ENCODE peak calls at places on chromosomes 13 and 19, in seven cellular contexts. E is activated CD4-positive, alpha-beta T cell treated with anti-CD3 and anti-CD28 coated beads, Interleukin-2, amount 10 ng/mL, durations not matched to agents 7 days and 5 days; L is cardiac muscle cell; J is activated CD8-positive, alpha-beta T cell treated with anti-CD3 and anti-CD28 coated beads, Interleukin-2, amount 10 ng/mL, durations not matched to agents 7 days and 5 days; I is HS-5; D is NCI-H1105 treated with DMSO at 0.1 percent for 48 hours; R is retinal pigment epithelial cell. O is an unnamed sample.

GRCh38 chr13:94416454-94417080 is 62.9 kb downstream of the DCT start:
- DNase-seq in E (no peak), L (peak), J (no peak), I (no peak), D (peak), R (peak), O (no peak)

GRCh38 chr19:16342002-16342715 is 17.5 kb downstream of the KLF2 start:
- DNase-seq in E (peak), L (peak), J (peak), I (no peak), D (no peak), R (no peak), O (peak)

GRCh38 chr13:45063261-45063870 is 56.9 kb upstream of the GTF2F2 start:
- DNase-seq in E (no peak), L (peak), J (no peak), I (peak), D (no peak), R (no peak), O (no peak)

GRCh38 chr19:46487802-46488445 is 7.7 kb downstream of the PNMA8B start:
- DNase-seq in E (peak), L (peak), J (peak), I (no peak), D (peak), R (no peak), O (peak)

GRCh38 chr13:20206836-20207235 is 14.1 kb upstream of the GJB2 start:
- DNase-seq in E (no peak), L (no peak), J (no peak), I (no peak), D (no peak), R (no peak), O (no peak)

GRCh38 chr19:40605201-40605971 is 4.2 kb downstream of the LTBP4 start:
- DNase-seq in E (peak), L (peak), J (peak), I (no peak), D (peak), R (no peak), O (peak)

GRCh38 chr19:50701367-50701985 is 18.1 kb downstream of the SHANK1 start:
- DNase-seq in E (no peak), L (no peak), J (no peak), I (no peak), D (no peak), R (no peak), O (no peak)

GRCh38 chr19:50242586-50242985 is 39.2 kb downstream of the MYH14 start:
- DNase-seq in E (no peak), L (peak), J (no peak), I (peak), D (no peak), R (no peak), O (no peak)

GRCh38 chr19:56076413-56076998 is 44.6 kb downstream of the ZNF787 start:
- DNase-seq in E (peak), L (peak), J (peak), I (no peak), D (peak), R (no peak), O (peak)

GRCh38 chr13:72218966-72219365 is 352.0 kb upstream of the DACH1 start:
- DNase-seq in E (no peak), L (no peak), J (no peak), I (no peak), D (no peak), R (no peak), O (no peak)

GRCh38 chr13:29073762-29074161 is 253.6 kb downstream of the MTUS2 start:
- DNase-seq in E (no peak), L (no peak), J (no peak), I (no peak), D (no peak), R (no peak), O (no peak)

GRCh38 chr13:24668955-24669354 is 11.3 kb upstream of the ATP12A start:
- DNase-seq in E (no peak), L (no peak), J (no peak), I (no peak), D (no peak), R (no peak), O (no peak)

GRCh38 chr13:58087566-58087965 is 456.0 kb downstream of the PCDH17 start:
- DNase-seq in E (no peak), L (no peak), J (no peak), I (no peak), D (no peak), R (no peak), O (no peak)

GRCh38 chr19:38455031-38455430 is 21.5 kb downstream of the RYR1 start:
- DNase-seq in E (peak), L (peak), J (peak), I (no peak), D (no peak), R (no peak), O (no peak)

GRCh38 chr19:43611788-43612187 is at the start of gene SRRM5:
- DNase-seq in E (no peak), L (no peak), J (no peak), I (no peak), D (no peak), R (no peak), O (no peak)

GRCh38 chr19:12453495-12453894 is 12.7 kb upstream of the ZNF443 start:
- DNase-seq in E (no peak), L (no peak), J (no peak), I (no peak), D (no peak), R (no peak), O (no peak)

GRCh38 chr13:88022826-88023225 is 351.7 kb downstream of the SLITRK5 start:
- DNase-seq in E (no peak), L (peak), J (no peak), I (no peak), D (no peak), R (no peak), O (no peak)

GRCh38 chr19:49106648-49107135 is 7.5 kb upstream of the LIN7B start:
- DNase-seq in E (peak), L (peak), J (peak), I (no peak), D (peak), R (peak), O (peak)

GRCh38 chr13:99617474-99618255 is 116.4 kb downstream of the TM9SF2 start:
- DNase-seq in E (peak), L (peak), J (peak), I (no peak), D (no peak), R (no peak), O (peak)

GRCh38 chr19:29519146-29519545 is 6.6 kb upstream of the VSTM2B start:
- DNase-seq in E (no peak), L (no peak), J (no peak), I (no peak), D (no peak), R (no peak), O (no peak)

GRCh38 chr13:101454767-101455166 is 2.3 kb downstream of the ITGBL1 start:
- DNase-seq in E (no peak), L (peak), J (no peak), I (no peak), D (no peak), R (peak), O (no peak)

GRCh38 chr19:27906081-27906480 is 1306.9 kb downstream of the UQCRFS1 start:
- DNase-seq in E (no peak), L (no peak), J (no peak), I (no peak), D (no peak), R (no peak), O (no peak)

GRCh38 chr13:57996717-57997116 is 365.2 kb downstream of the PCDH17 start:
- DNase-seq in E (no peak), L (peak), J (no peak), I (peak), D (no peak), R (peak), O (no peak)

GRCh38 chr13:74026753-74027152 is 107.5 kb downstream of the KLF12 start:
- DNase-seq in E (peak), L (peak), J (peak), I (no peak), D (no peak), R (no peak), O (no peak)

GRCh38 chr19:7188682-7189629 is 105.3 kb downstream of the INSR start:
- DNase-seq in E (no peak), L (peak), J (no peak), I (no peak), D (no peak), R (no peak), O (no peak)

GRCh38 chr19:52640916-52641315 is 2.8 kb upstream of the ZNF83 start:
- DNase-seq in E (no peak), L (peak), J (no peak), I (no peak), D (no peak), R (no peak), O (peak)

GRCh38 chr13:98239156-98240076 is 62.3 kb upstream of the RNF113B start:
- DNase-seq in E (no peak), L (no peak), J (no peak), I (no peak), D (no peak), R (no peak), O (no peak)

GRCh38 chr19:5038631-5039271 is 69.8 kb downstream of the KDM4B start:
- DNase-seq in E (no peak), L (peak), J (no peak), I (no peak), D (peak), R (no peak), O (no peak)

GRCh38 chr19:39304701-39305571 is 8.7 kb downstream of the IFNL1 start:
- DNase-seq in E (no peak), L (no peak), J (no peak), I (no peak), D (no peak), R (no peak), O (no peak)

GRCh38 chr13:108352599-108352998 is 83.1 kb downstream of the TNFSF13B start:
- DNase-seq in E (no peak), L (peak), J (no peak), I (no peak), D (no peak), R (no peak), O (no peak)

GRCh38 chr13:38641164-38641948 is 45.5 kb upstream of the FREM2 start:
- DNase-seq in E (no peak), L (peak), J (no peak), I (no peak), D (peak), R (no peak), O (no peak)

GRCh38 chr19:38617764-38618589 is at the start of gene MAP4K1:
- DNase-seq in E (peak), L (no peak), J (peak), I (no peak), D (peak), R (no peak), O (no peak)

GRCh38 chr19:35562336-35562735 is 1.1 kb downstream of the ATP4A start:
- DNase-seq in E (no peak), L (no peak), J (no peak), I (no peak), D (no peak), R (no peak), O (no peak)

GRCh38 chr19:38385057-38385803 is 2.6 kb downstream of the GGN start:
- DNase-seq in E (no peak), L (no peak), J (no peak), I (no peak), D (no peak), R (no peak), O (no peak)

GRCh38 chr19:4379383-4380253 is 20.7 kb downstream of the SH3GL1 start:
- DNase-seq in E (no peak), L (peak), J (peak), I (peak), D (peak), R (no peak), O (no peak)

O was measured in MG63.